ENCODE peak calls at places on chromosomes 4 and X, in nine cellular contexts. One of them, this sample, is unnamed.
A peak's percentile ranks its signal among the peaks of the same experiment; 100 is the strongest.

GRCh38 chr4:155952546-155952945 is 1.1 kb downstream of the CTSO start:
- DNase-seq in BJ: no peak
- DNase-seq in H9: no peak
- DNase-seq in AG04449: no peak
- DNase-seq in tibial artery: no peak
- DNase-seq in mesothelial cell of epicardium: no peak
- DNase-seq in activated CD8-positive, alpha-beta T cell treated with anti-CD3 and anti-CD28 coated beads for 36 hours: no peak
- DNase-seq in thoracic aorta: no peak
- DNase-seq in ascending aorta: no peak
- DNase-seq in this sample: no peak

GRCh38 chr4:148730241-148730640 is 288.0 kb upstream of the NR3C2 start:
- DNase-seq in H9: no peak
- DNase-seq in tibial artery: no peak
- DNase-seq in AG04449: no peak
- DNase-seq in activated CD8-positive, alpha-beta T cell treated with anti-CD3 and anti-CD28 coated beads for 36 hours: no peak
- DNase-seq in thoracic aorta: no peak
- DNase-seq in ascending aorta: no peak
- DNase-seq in mesothelial cell of epicardium: no peak
- DNase-seq in BJ: no peak
- DNase-seq in this sample: no peak

GRCh38 chrX:30941898-30942297 is 52.8 kb upstream of the TAB3 start:
- DNase-seq in AG04449: no peak
- DNase-seq in mesothelial cell of epicardium: no peak
- DNase-seq in tibial artery: no peak
- DNase-seq in thoracic aorta: no peak
- DNase-seq in H9: no peak
- DNase-seq in activated CD8-positive, alpha-beta T cell treated with anti-CD3 and anti-CD28 coated beads for 36 hours: no peak
- DNase-seq in ascending aorta: no peak
- DNase-seq in BJ: no peak
- DNase-seq in this sample: no peak

GRCh38 chr4:186881521-186882220 is 158.0 kb upstream of the FAT1 start:
- DNase-seq in AG04449: peak; percentile 57
- DNase-seq in thoracic aorta: no peak
- DNase-seq in mesothelial cell of epicardium: no peak
- DNase-seq in ascending aorta: no peak
- DNase-seq in activated CD8-positive, alpha-beta T cell treated with anti-CD3 and anti-CD28 coated beads for 36 hours: no peak
- DNase-seq in H9: no peak
- DNase-seq in BJ: peak; percentile 50
- DNase-seq in tibial artery: no peak
- DNase-seq in this sample: no peak

GRCh38 chr4:96139251-96139929 is 299.5 kb downstream of the PDHA2 start:
- DNase-seq in activated CD8-positive, alpha-beta T cell treated with anti-CD3 and anti-CD28 coated beads for 36 hours: no peak
- DNase-seq in tibial artery: no peak
- DNase-seq in BJ: no peak
- DNase-seq in ascending aorta: no peak
- DNase-seq in mesothelial cell of epicardium: no peak
- DNase-seq in AG04449: no peak
- DNase-seq in H9: no peak
- DNase-seq in thoracic aorta: no peak
- DNase-seq in this sample: no peak

GRCh38 chrX:43064096-43064495 is 286.1 kb upstream of the PPP1R2C start:
- DNase-seq in activated CD8-positive, alpha-beta T cell treated with anti-CD3 and anti-CD28 coated beads for 36 hours: no peak
- DNase-seq in AG04449: no peak
- DNase-seq in tibial artery: no peak
- DNase-seq in ascending aorta: no peak
- DNase-seq in mesothelial cell of epicardium: no peak
- DNase-seq in BJ: no peak
- DNase-seq in thoracic aorta: no peak
- DNase-seq in H9: no peak
- DNase-seq in this sample: no peak

GRCh38 chrX:153732406-153732805 is 7.8 kb downstream of the ABCD1 start:
- DNase-seq in AG04449: no peak
- DNase-seq in mesothelial cell of epicardium: no peak
- DNase-seq in thoracic aorta: no peak
- DNase-seq in tibial artery: no peak
- DNase-seq in activated CD8-positive, alpha-beta T cell treated with anti-CD3 and anti-CD28 coated beads for 36 hours: no peak
- DNase-seq in H9: no peak
- DNase-seq in ascending aorta: peak; percentile 48
- DNase-seq in BJ: no peak
- DNase-seq in this sample: no peak

GRCh38 chr4:54550415-54551171 is 107.2 kb upstream of the KIT start:
- DNase-seq in tibial artery: no peak
- DNase-seq in H9: no peak
- DNase-seq in thoracic aorta: no peak
- DNase-seq in mesothelial cell of epicardium: no peak
- DNase-seq in AG04449: no peak
- DNase-seq in BJ: no peak
- DNase-seq in activated CD8-positive, alpha-beta T cell treated with anti-CD3 and anti-CD28 coated beads for 36 hours: no peak
- DNase-seq in ascending aorta: no peak
- DNase-seq in this sample: no peak

GRCh38 chrX:129979207-129979920 is 3.1 kb upstream of the BCORL1 start:
- DNase-seq in activated CD8-positive, alpha-beta T cell treated with anti-CD3 and anti-CD28 coated beads for 36 hours: no peak
- DNase-seq in AG04449: no peak
- DNase-seq in thoracic aorta: no peak
- DNase-seq in tibial artery: no peak
- DNase-seq in mesothelial cell of epicardium: peak; percentile 41
- DNase-seq in H9: peak; percentile 36
- DNase-seq in ascending aorta: no peak
- DNase-seq in BJ: no peak
- DNase-seq in this sample: no peak

GRCh38 chr4:24747234-24747975 is 48.0 kb upstream of the SOD3 start:
- DNase-seq in BJ: no peak
- DNase-seq in tibial artery: no peak
- DNase-seq in mesothelial cell of epicardium: no peak
- DNase-seq in thoracic aorta: no peak
- DNase-seq in H9: no peak
- DNase-seq in AG04449: no peak
- DNase-seq in activated CD8-positive, alpha-beta T cell treated with anti-CD3 and anti-CD28 coated beads for 36 hours: no peak
- DNase-seq in ascending aorta: no peak
- DNase-seq in this sample: no peak

GRCh38 chr4:145503486-145504072 is 21.9 kb downstream of the SMAD1 start:
- DNase-seq in tibial artery: no peak
- DNase-seq in thoracic aorta: no peak
- DNase-seq in mesothelial cell of epicardium: no peak
- DNase-seq in AG04449: no peak
- DNase-seq in H9: no peak
- DNase-seq in BJ: no peak
- DNase-seq in activated CD8-positive, alpha-beta T cell treated with anti-CD3 and anti-CD28 coated beads for 36 hours: no peak
- DNase-seq in ascending aorta: no peak
- DNase-seq in this sample: no peak

GRCh38 chr4:102734591-102735385 is 26.0 kb downstream of the MANBA start:
- DNase-seq in BJ: no peak
- DNase-seq in H9: no peak
- DNase-seq in ascending aorta: no peak
- DNase-seq in tibial artery: no peak
- DNase-seq in thoracic aorta: no peak
- DNase-seq in AG04449: no peak
- DNase-seq in mesothelial cell of epicardium: no peak
- DNase-seq in activated CD8-positive, alpha-beta T cell treated with anti-CD3 and anti-CD28 coated beads for 36 hours: peak; percentile 41
- DNase-seq in this sample: no peak

GRCh38 chrX:26783512-26784225 is 567.7 kb downstream of the MAGEB5 start:
- DNase-seq in AG04449: no peak
- DNase-seq in activated CD8-positive, alpha-beta T cell treated with anti-CD3 and anti-CD28 coated beads for 36 hours: peak; percentile 8
- DNase-seq in H9: peak; percentile 42
- DNase-seq in mesothelial cell of epicardium: no peak
- DNase-seq in ascending aorta: no peak
- DNase-seq in BJ: no peak
- DNase-seq in thoracic aorta: peak; percentile 2
- DNase-seq in tibial artery: no peak
- DNase-seq in this sample: peak; percentile 19

GRCh38 chr4:13537832-13538177 is 6.5 kb downstream of the NKX3-2 start:
- DNase-seq in BJ: no peak
- DNase-seq in mesothelial cell of epicardium: no peak
- DNase-seq in activated CD8-positive, alpha-beta T cell treated with anti-CD3 and anti-CD28 coated beads for 36 hours: no peak
- DNase-seq in AG04449: no peak
- DNase-seq in tibial artery: no peak
- DNase-seq in ascending aorta: no peak
- DNase-seq in H9: no peak
- DNase-seq in thoracic aorta: no peak
- DNase-seq in this sample: no peak

GRCh38 chr4:98658287-98659105 is at the start of gene TSPAN5:
- DNase-seq in ascending aorta: peak; percentile 88
- DNase-seq in tibial artery: peak; percentile 70
- DNase-seq in AG04449: no peak
- DNase-seq in H9: peak; percentile 84
- DNase-seq in mesothelial cell of epicardium: peak; percentile 78
- DNase-seq in thoracic aorta: no peak
- DNase-seq in BJ: no peak
- DNase-seq in activated CD8-positive, alpha-beta T cell treated with anti-CD3 and anti-CD28 coated beads for 36 hours: peak; percentile 83
- DNase-seq in this sample: peak; percentile 84

GRCh38 chr4:98659741-98660507 is 1.5 kb upstream of the TSPAN5 start:
- DNase-seq in activated CD8-positive, alpha-beta T cell treated with anti-CD3 and anti-CD28 coated beads for 36 hours: no peak
- DNase-seq in thoracic aorta: no peak
- DNase-seq in BJ: no peak
- DNase-seq in mesothelial cell of epicardium: no peak
- DNase-seq in AG04449: no peak
- DNase-seq in H9: no peak
- DNase-seq in ascending aorta: no peak
- DNase-seq in tibial artery: no peak
- DNase-seq in this sample: no peak

GRCh38 chr4:98661356-98662054 is 3.1 kb upstream of the TSPAN5 start:
- DNase-seq in AG04449: no peak
- DNase-seq in tibial artery: no peak
- DNase-seq in BJ: no peak
- DNase-seq in H9: no peak
- DNase-seq in mesothelial cell of epicardium: no peak
- DNase-seq in ascending aorta: no peak
- DNase-seq in activated CD8-positive, alpha-beta T cell treated with anti-CD3 and anti-CD28 coated beads for 36 hours: no peak
- DNase-seq in thoracic aorta: no peak
- DNase-seq in this sample: no peak

GRCh38 chr4:98657531-98658286 is 702 bp downstream of the TSPAN5 start:
- DNase-seq in tibial artery: peak; percentile 30
- DNase-seq in activated CD8-positive, alpha-beta T cell treated with anti-CD3 and anti-CD28 coated beads for 36 hours: peak; percentile 70
- DNase-seq in AG04449: no peak
- DNase-seq in H9: peak; percentile 68
- DNase-seq in thoracic aorta: no peak
- DNase-seq in mesothelial cell of epicardium: peak; percentile 54
- DNase-seq in ascending aorta: peak; percentile 70
- DNase-seq in BJ: no peak
- DNase-seq in this sample: peak; percentile 27

GRCh38 chr4:98659106-98659592 is 738 bp upstream of the TSPAN5 start:
- DNase-seq in ascending aorta: no peak
- DNase-seq in mesothelial cell of epicardium: no peak
- DNase-seq in activated CD8-positive, alpha-beta T cell treated with anti-CD3 and anti-CD28 coated beads for 36 hours: no peak
- DNase-seq in tibial artery: no peak
- DNase-seq in AG04449: no peak
- DNase-seq in BJ: no peak
- DNase-seq in H9: peak; percentile 49
- DNase-seq in thoracic aorta: no peak
- DNase-seq in this sample: no peak
- TF ChIP-seq CTCF in ascending aorta: no peak
- TF ChIP-seq CTCF in mesothelial cell of epicardium: no peak
- TF ChIP-seq CTCF in activated CD8-positive, alpha-beta T cell treated with anti-CD3 and anti-CD28 coated beads for 36 hours: no peak
- TF ChIP-seq CTCF in tibial artery: no peak
- TF ChIP-seq CTCF in AG04449: no peak
- TF ChIP-seq CTCF in BJ: peak; percentile 23
- TF ChIP-seq CTCF in H9: peak; percentile 22
- TF ChIP-seq CTCF in thoracic aorta: no peak
- TF ChIP-seq CTCF in this sample: no peak

GRCh38 chrX:103686199-103687072 is at the start of gene MORF4L2:
- DNase-seq in AG04449: peak; percentile 98
- DNase-seq in thoracic aorta: peak; percentile 77
- DNase-seq in H9: peak; percentile 99
- DNase-seq in activated CD8-positive, alpha-beta T cell treated with anti-CD3 and anti-CD28 coated beads for 36 hours: peak; percentile 93
- DNase-seq in tibial artery: peak; percentile 94
- DNase-seq in BJ: peak; percentile 98
- DNase-seq in ascending aorta: peak; percentile 97
- DNase-seq in mesothelial cell of epicardium: peak; percentile 78
- DNase-seq in this sample: peak; percentile 87

GRCh38 chrX:103688949-103689348 is 2.5 kb upstream of the MORF4L2 start:
- DNase-seq in thoracic aorta: no peak
- DNase-seq in H9: no peak
- DNase-seq in mesothelial cell of epicardium: no peak
- DNase-seq in tibial artery: no peak
- DNase-seq in AG04449: no peak
- DNase-seq in ascending aorta: no peak
- DNase-seq in activated CD8-positive, alpha-beta T cell treated with anti-CD3 and anti-CD28 coated beads for 36 hours: no peak
- DNase-seq in BJ: no peak
- DNase-seq in this sample: no peak

GRCh38 chrX:103687696-103688191 is 1.2 kb upstream of the MORF4L2 start:
- DNase-seq in thoracic aorta: peak; percentile 4
- DNase-seq in mesothelial cell of epicardium: peak; percentile 66
- DNase-seq in tibial artery: peak; percentile 60
- DNase-seq in BJ: no peak
- DNase-seq in ascending aorta: peak; percentile 81
- DNase-seq in H9: peak; percentile 84
- DNase-seq in AG04449: no peak
- DNase-seq in activated CD8-positive, alpha-beta T cell treated with anti-CD3 and anti-CD28 coated beads for 36 hours: peak; percentile 58
- DNase-seq in this sample: peak; percentile 75

GRCh38 chrX:103685396-103685795 is 1.1 kb downstream of the MORF4L2 start:
- DNase-seq in activated CD8-positive, alpha-beta T cell treated with anti-CD3 and anti-CD28 coated beads for 36 hours: peak; percentile 26
- DNase-seq in mesothelial cell of epicardium: no peak
- DNase-seq in thoracic aorta: no peak
- DNase-seq in H9: no peak
- DNase-seq in ascending aorta: no peak
- DNase-seq in BJ: no peak
- DNase-seq in tibial artery: no peak
- DNase-seq in AG04449: no peak
- DNase-seq in this sample: no peak

GRCh38 chrX:103687073-103687695 is 685 bp upstream of the MORF4L2 start:
- DNase-seq in AG04449: peak; percentile 29
- DNase-seq in activated CD8-positive, alpha-beta T cell treated with anti-CD3 and anti-CD28 coated beads for 36 hours: peak; percentile 88
- DNase-seq in BJ: no peak
- DNase-seq in ascending aorta: peak; percentile 93
- DNase-seq in thoracic aorta: peak; percentile 51
- DNase-seq in mesothelial cell of epicardium: peak; percentile 86
- DNase-seq in tibial artery: peak; percentile 89
- DNase-seq in H9: peak; percentile 82
- DNase-seq in this sample: peak; percentile 89
- TF ChIP-seq CTCF in AG04449: peak; percentile 69
- TF ChIP-seq CTCF in activated CD8-positive, alpha-beta T cell treated with anti-CD3 and anti-CD28 coated beads for 36 hours: no peak
- TF ChIP-seq CTCF in BJ: peak; percentile 64
- TF ChIP-seq CTCF in ascending aorta: peak; percentile 61
- TF ChIP-seq CTCF in thoracic aorta: no peak
- TF ChIP-seq CTCF in mesothelial cell of epicardium: peak; percentile 22
- TF ChIP-seq CTCF in tibial artery: peak; percentile 60
- TF ChIP-seq CTCF in H9: peak; percentile 39
- TF ChIP-seq CTCF in this sample: peak; percentile 38

GRCh38 chr4:153773236-153773690 is 13.4 kb upstream of the RNF175 start:
- DNase-seq in H9: peak; percentile 86
- DNase-seq in mesothelial cell of epicardium: no peak
- DNase-seq in tibial artery: no peak
- DNase-seq in BJ: no peak
- DNase-seq in ascending aorta: no peak
- DNase-seq in thoracic aorta: no peak
- DNase-seq in AG04449: no peak
- DNase-seq in activated CD8-positive, alpha-beta T cell treated with anti-CD3 and anti-CD28 coated beads for 36 hours: no peak
- DNase-seq in this sample: no peak
- TF ChIP-seq CTCF in H9: peak; percentile 64
- TF ChIP-seq CTCF in mesothelial cell of epicardium: no peak
- TF ChIP-seq CTCF in tibial artery: no peak
- TF ChIP-seq CTCF in BJ: peak; percentile 15
- TF ChIP-seq CTCF in ascending aorta: no peak
- TF ChIP-seq CTCF in thoracic aorta: no peak
- TF ChIP-seq CTCF in AG04449: no peak
- TF ChIP-seq CTCF in activated CD8-positive, alpha-beta T cell treated with anti-CD3 and anti-CD28 coated beads for 36 hours: no peak
- TF ChIP-seq CTCF in this sample: peak; percentile 32

GRCh38 chr4:18570370-18570769 is 548.8 kb upstream of the LCORL start:
- DNase-seq in mesothelial cell of epicardium: no peak
- DNase-seq in H9: no peak
- DNase-seq in thoracic aorta: no peak
- DNase-seq in AG04449: no peak
- DNase-seq in BJ: no peak
- DNase-seq in activated CD8-positive, alpha-beta T cell treated with anti-CD3 and anti-CD28 coated beads for 36 hours: no peak
- DNase-seq in tibial artery: no peak
- DNase-seq in ascending aorta: no peak
- DNase-seq in this sample: no peak
- TF ChIP-seq CTCF in mesothelial cell of epicardium: no peak
- TF ChIP-seq CTCF in H9: no peak
- TF ChIP-seq CTCF in thoracic aorta: no peak
- TF ChIP-seq CTCF in AG04449: no peak
- TF ChIP-seq CTCF in BJ: no peak
- TF ChIP-seq CTCF in activated CD8-positive, alpha-beta T cell treated with anti-CD3 and anti-CD28 coated beads for 36 hours: no peak
- TF ChIP-seq CTCF in tibial artery: no peak
- TF ChIP-seq CTCF in ascending aorta: no peak
- TF ChIP-seq CTCF in this sample: no peak

This sample was measured in BE2C.